ENCODE peak calls at places on chromosomes 4 and X, in six cellular contexts. H is right atrium auricular region, V is dorsolateral prefrontal cortex, M is endothelial cell of umbilical vein, G is right lobe of liver, L is kidney. F is an unnamed sample.
A peak's percentile ranks its signal among the peaks of the same experiment; 100 is the strongest.

GRCh38 chrX:2696698-2697215 is 5.7 kb downstream of the CD99 start:
- DNase-seq in H (no peak), V (no peak), M (peak; percentile 96), G (no peak), L (no peak), F (no peak)

GRCh38 chr4:150297861-150298474 is 219.7 kb downstream of the DCLK2 start:
- DNase-seq in H (no peak), V (no peak), M (peak; percentile 79), G (no peak), L (no peak), F (no peak)

GRCh38 chr4:7535619-7536018 is 100.9 kb upstream of the PSAPL1 start:
- DNase-seq in H (no peak), V (no peak), M (no peak), G (no peak), L (no peak), F (no peak)

GRCh38 chr4:165439981-165440380 is 61.2 kb downstream of the CPE start:
- DNase-seq in H (no peak), V (no peak), M (no peak), G (no peak), L (no peak), F (no peak)

GRCh38 chr4:114040319-114041116 is 61.1 kb upstream of the ARSJ start:
- DNase-seq in H (no peak), V (no peak), M (no peak), G (no peak), L (no peak), F (no peak)

GRCh38 chr4:143713556-143714289 is 13.2 kb upstream of the FREM3 start:
- DNase-seq in H (no peak), V (no peak), M (no peak), G (no peak), L (no peak), F (no peak)

GRCh38 chr4:54661686-54662085 is 3.9 kb downstream of the KIT start:
- DNase-seq in H (no peak), V (no peak), M (no peak), G (no peak), L (no peak), F (no peak)

GRCh38 chr4:10529891-10530786 is 72.9 kb upstream of the ZNF518B start:
- DNase-seq in H (no peak), V (no peak), M (peak; percentile 95), G (no peak), L (no peak), F (no peak)

GRCh38 chr4:164930647-164931046 is 46.8 kb downstream of the TRIM61 start:
- DNase-seq in H (no peak), V (no peak), M (no peak), G (no peak), L (no peak), F (no peak)

GRCh38 chrX:51420610-51421009 is 75.8 kb downstream of the NUDT11 start:
- DNase-seq in H (no peak), V (no peak), M (peak; percentile 13), G (no peak), L (no peak), F (no peak)

GRCh38 chr4:98284640-98285046 is 23.5 kb downstream of the RAP1GDS1 start:
- DNase-seq in H (no peak), V (no peak), M (no peak), G (no peak), L (no peak), F (no peak)

GRCh38 chr4:74423101-74423500 is 21.8 kb upstream of the AREG start:
- DNase-seq in H (no peak), V (no peak), M (peak; percentile 81), G (no peak), L (no peak), F (no peak)

GRCh38 chr4:101782546-101782945 is 8.0 kb upstream of the BANK1 start:
- DNase-seq in H (no peak), V (no peak), M (no peak), G (no peak), L (no peak), F (no peak)

GRCh38 chrX:34656467-34656841 is 631 bp downstream of the TMEM47 start:
- DNase-seq in H (no peak), V (no peak), M (peak; percentile 7), G (peak; percentile 42), L (peak; percentile 68), F (peak; percentile 11)

GRCh38 chrX:129663171-129663570 is 8.4 kb upstream of the APLN start:
- DNase-seq in H (no peak), V (no peak), M (peak; percentile 25), G (no peak), L (no peak), F (no peak)

GRCh38 chrX:125205918-125206665 is 113.6 kb upstream of the TEX13C start:
- DNase-seq in H (no peak), V (no peak), M (no peak), G (peak; percentile 43), L (no peak), F (peak; percentile 14)

GRCh38 chrX:129744881-129745321 is 6.1 kb downstream of the XPNPEP2 start:
- DNase-seq in H (no peak), V (no peak), M (no peak), G (no peak), L (no peak), F (no peak)

GRCh38 chr4:100823993-100824323 is 306.1 kb upstream of the EMCN start:
- DNase-seq in H (no peak), V (no peak), M (no peak), G (no peak), L (no peak), F (no peak)

GRCh38 chr4:78529569-78530209 is 21.9 kb upstream of the ANXA3 start:
- DNase-seq in H (no peak), V (no peak), M (no peak), G (no peak), L (no peak), F (no peak)

GRCh38 chr4:88054909-88055308 is 47.5 kb downstream of the PKD2 start:
- DNase-seq in H (no peak), V (no peak), M (peak; percentile 77), G (peak; percentile 76), L (no peak), F (no peak)

GRCh38 chr4:114494257-114494803 is 104.3 kb upstream of the UGT8 start:
- DNase-seq in H (no peak), V (no peak), M (no peak), G (no peak), L (no peak), F (no peak)

GRCh38 chr4:174215936-174216699 is 67.3 kb downstream of the FBXO8 start:
- DNase-seq in H (no peak), V (no peak), M (no peak), G (no peak), L (no peak), F (no peak)

GRCh38 chr4:174218127-174218790 is 65.2 kb downstream of the FBXO8 start:
- DNase-seq in H (no peak), V (no peak), M (no peak), G (no peak), L (no peak), F (no peak)

GRCh38 chr4:174216935-174217272 is 66.6 kb downstream of the FBXO8 start:
- DNase-seq in H (no peak), V (no peak), M (no peak), G (no peak), L (no peak), F (no peak)

GRCh38 chr4:174215055-174215454 is 68.4 kb downstream of the FBXO8 start:
- DNase-seq in H (no peak), V (no peak), M (no peak), G (no peak), L (no peak), F (no peak)

DNA sequence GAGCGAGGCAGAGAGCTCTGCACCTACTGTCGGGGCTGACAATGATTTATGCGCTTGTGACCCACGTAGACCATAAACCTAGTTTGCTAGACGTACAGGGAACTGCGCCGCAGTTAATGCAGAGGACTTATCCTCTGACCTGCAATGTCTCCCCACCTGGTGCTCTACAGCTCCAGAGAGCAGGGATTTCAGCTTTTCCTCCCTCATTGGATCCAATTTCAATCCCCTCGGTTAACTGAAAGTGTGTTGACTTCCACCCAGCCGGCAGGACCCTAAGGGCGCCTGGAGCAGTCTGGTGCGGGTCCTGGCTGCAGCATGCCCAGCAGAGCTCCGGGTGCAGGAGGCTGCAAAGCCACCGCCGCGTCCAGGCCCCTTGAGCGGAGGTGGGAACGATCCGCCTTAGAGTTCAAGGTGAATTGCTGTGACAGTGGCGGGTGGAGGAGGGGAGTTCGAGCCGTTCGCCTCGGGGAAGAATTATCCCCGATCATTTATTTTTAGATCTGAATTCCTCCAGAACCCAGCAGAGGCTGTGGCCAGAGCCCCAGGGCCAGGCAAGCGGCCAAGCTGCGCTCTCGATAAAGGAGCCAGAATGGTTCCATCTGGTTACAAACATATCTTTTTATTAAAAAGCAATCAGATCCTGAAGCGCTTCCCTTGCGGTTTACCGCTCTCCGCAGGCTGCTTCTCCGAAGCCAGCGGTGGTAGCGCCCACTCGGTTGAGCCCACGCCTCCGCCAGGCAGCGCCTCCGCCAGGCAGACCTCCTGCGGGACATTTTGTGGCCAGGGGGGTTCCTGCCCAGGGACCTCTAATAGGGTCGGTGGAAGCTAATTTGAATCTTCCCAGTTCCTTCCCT is 66.0 kb downstream of the FBXO8 start:
- DNase-seq in H (no peak), V (no peak), M (no peak), G (no peak), L (peak; percentile 63), F (no peak)
- TF ChIP-seq CTCF in H (no peak), V (no peak), M (no peak), G (no peak), L (no peak), F (no peak)

GRCh38 chr4:56129431-56129861 is 180.7 kb downstream of the CEP135 start:
- DNase-seq in H (no peak), V (no peak), M (no peak), G (no peak), L (no peak), F (no peak)
- TF ChIP-seq CTCF in H (no peak), V (no peak), M (no peak), G (peak; percentile 31), L (peak; percentile 37), F (peak; percentile 55)

GRCh38 chr4:152360045-152360410 is 175.9 kb downstream of the FBXW7 start:
- DNase-seq in H (no peak), V (no peak), M (no peak), G (no peak), L (no peak), F (no peak)

GRCh38 chr4:152357206-152357605 is 178.7 kb downstream of the FBXW7 start:
- DNase-seq in H (no peak), V (no peak), M (no peak), G (no peak), L (no peak), F (no peak)

GRCh38 chr4:152359208-152360044 is 176.5 kb downstream of the FBXW7 start:
- DNase-seq in H (no peak), V (no peak), M (no peak), G (no peak), L (no peak), F (no peak)

GRCh38 chr4:152352645-152353116 is 183.2 kb downstream of the FBXW7 start:
- DNase-seq in H (peak; percentile 62), V (peak; percentile 47), M (peak; percentile 94), G (no peak), L (peak; percentile 52), F (no peak)

GRCh38 chr4:152356428-152357034 is 179.4 kb downstream of the FBXW7 start:
- DNase-seq in H (no peak), V (no peak), M (no peak), G (no peak), L (no peak), F (no peak)
- TF ChIP-seq CTCF in H (no peak), V (no peak), M (no peak), G (peak; percentile 9), L (no peak), F (no peak)

DNA sequence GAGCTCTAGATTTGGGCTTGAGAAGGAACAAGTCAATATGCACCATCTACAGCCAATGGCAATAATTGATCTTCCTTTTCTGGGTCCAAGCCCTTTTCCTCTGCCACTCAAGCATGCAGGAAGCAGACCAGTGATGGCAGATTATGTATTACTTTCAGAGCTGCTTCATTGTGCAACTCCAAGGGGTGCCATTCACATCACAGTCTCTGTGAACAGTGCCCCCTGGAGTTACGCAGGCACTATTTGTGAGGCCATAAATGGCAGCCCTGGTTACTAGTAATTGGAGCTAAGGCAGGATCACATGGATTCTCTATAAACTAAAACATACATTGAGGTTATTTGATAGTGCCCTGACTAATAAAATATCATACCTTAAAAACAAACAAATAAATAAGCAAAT is 313.4 kb upstream of the SLC7A11 start:
- DNase-seq in H (no peak), V (no peak), M (no peak), G (no peak), L (no peak), F (no peak)
- TF ChIP-seq CTCF in H (no peak), V (no peak), M (peak; percentile 23), G (no peak), L (no peak), F (peak; percentile 41)